ENCODE peak calls at places on chromosomes 16 and 17, in six cellular contexts. One of them, this sample, is unnamed.
A peak's percentile ranks its signal among the peaks of the same experiment; 100 is the strongest.

GRCh38 chr17:47712330-47713023 is 18.5 kb downstream of the TBKBP1 start:
- DNase-seq in mucosa of gallbladder: no peak
- DNase-seq in erythroblast: no peak
- DNase-seq in activated T-helper 2 cell treated with anti-CD3 and anti-CD28 coated beads, Interferon-gamma antibody, Interleukin-2, Interleukin-4, amounts not matched to agents 10 μg/mL and 5 μg/mL and 100 μg/mL, durations not matched to agents 14 hours and 24 hours and 36 hours: no peak
- DNase-seq in NAMALWA: no peak
- DNase-seq in stomach: no peak
- DNase-seq in this sample: no peak

GRCh38 chr16:69286941-69287713 is 24.0 kb upstream of the VPS4A start:
- DNase-seq in activated T-helper 2 cell treated with anti-CD3 and anti-CD28 coated beads, Interferon-gamma antibody, Interleukin-2, Interleukin-4, amounts not matched to agents 10 μg/mL and 5 μg/mL and 100 μg/mL, durations not matched to agents 14 hours and 24 hours and 36 hours: no peak
- DNase-seq in NAMALWA: peak; percentile 82
- DNase-seq in erythroblast: peak; percentile 82
- DNase-seq in stomach: no peak
- DNase-seq in mucosa of gallbladder: peak; percentile 49
- DNase-seq in this sample: no peak

GRCh38 chr16:693364-693763 is 3.2 kb upstream of the WDR24 start:
- DNase-seq in mucosa of gallbladder: no peak
- DNase-seq in NAMALWA: no peak
- DNase-seq in activated T-helper 2 cell treated with anti-CD3 and anti-CD28 coated beads, Interferon-gamma antibody, Interleukin-2, Interleukin-4, amounts not matched to agents 10 μg/mL and 5 μg/mL and 100 μg/mL, durations not matched to agents 14 hours and 24 hours and 36 hours: no peak
- DNase-seq in erythroblast: no peak
- DNase-seq in stomach: no peak
- DNase-seq in this sample: no peak

GRCh38 chr17:81578561-81579225 is 26.5 kb upstream of the FAAP100 start:
- DNase-seq in mucosa of gallbladder: no peak
- DNase-seq in erythroblast: no peak
- DNase-seq in stomach: no peak
- DNase-seq in activated T-helper 2 cell treated with anti-CD3 and anti-CD28 coated beads, Interferon-gamma antibody, Interleukin-2, Interleukin-4, amounts not matched to agents 10 μg/mL and 5 μg/mL and 100 μg/mL, durations not matched to agents 14 hours and 24 hours and 36 hours: no peak
- DNase-seq in NAMALWA: no peak
- DNase-seq in this sample: peak; percentile 11

GRCh38 chr16:56262148-56262878 is 71.0 kb downstream of the GNAO1 start:
- DNase-seq in NAMALWA: no peak
- DNase-seq in stomach: no peak
- DNase-seq in erythroblast: no peak
- DNase-seq in activated T-helper 2 cell treated with anti-CD3 and anti-CD28 coated beads, Interferon-gamma antibody, Interleukin-2, Interleukin-4, amounts not matched to agents 10 μg/mL and 5 μg/mL and 100 μg/mL, durations not matched to agents 14 hours and 24 hours and 36 hours: peak; percentile 16
- DNase-seq in mucosa of gallbladder: peak; percentile 31
- DNase-seq in this sample: no peak

GRCh38 chr17:79090503-79091372 is 16.1 kb downstream of the ENGASE start:
- DNase-seq in activated T-helper 2 cell treated with anti-CD3 and anti-CD28 coated beads, Interferon-gamma antibody, Interleukin-2, Interleukin-4, amounts not matched to agents 10 μg/mL and 5 μg/mL and 100 μg/mL, durations not matched to agents 14 hours and 24 hours and 36 hours: no peak
- DNase-seq in erythroblast: no peak
- DNase-seq in NAMALWA: no peak
- DNase-seq in mucosa of gallbladder: no peak
- DNase-seq in stomach: no peak
- DNase-seq in this sample: no peak

GRCh38 chr17:80339118-80339517 is 75.8 kb upstream of the ENDOV start:
- DNase-seq in NAMALWA: no peak
- DNase-seq in erythroblast: no peak
- DNase-seq in mucosa of gallbladder: peak; percentile 87
- DNase-seq in stomach: no peak
- DNase-seq in activated T-helper 2 cell treated with anti-CD3 and anti-CD28 coated beads, Interferon-gamma antibody, Interleukin-2, Interleukin-4, amounts not matched to agents 10 μg/mL and 5 μg/mL and 100 μg/mL, durations not matched to agents 14 hours and 24 hours and 36 hours: no peak
- DNase-seq in this sample: no peak

GRCh38 chr17:73118876-73119485 is 26.5 kb upstream of the SLC39A11 start:
- DNase-seq in erythroblast: no peak
- DNase-seq in activated T-helper 2 cell treated with anti-CD3 and anti-CD28 coated beads, Interferon-gamma antibody, Interleukin-2, Interleukin-4, amounts not matched to agents 10 μg/mL and 5 μg/mL and 100 μg/mL, durations not matched to agents 14 hours and 24 hours and 36 hours: no peak
- DNase-seq in mucosa of gallbladder: no peak
- DNase-seq in NAMALWA: no peak
- DNase-seq in stomach: no peak
- DNase-seq in this sample: no peak

GRCh38 chr17:27640790-27641189 is 9.8 kb downstream of the LGALS9 start:
- DNase-seq in NAMALWA: no peak
- DNase-seq in mucosa of gallbladder: no peak
- DNase-seq in activated T-helper 2 cell treated with anti-CD3 and anti-CD28 coated beads, Interferon-gamma antibody, Interleukin-2, Interleukin-4, amounts not matched to agents 10 μg/mL and 5 μg/mL and 100 μg/mL, durations not matched to agents 14 hours and 24 hours and 36 hours: no peak
- DNase-seq in erythroblast: no peak
- DNase-seq in stomach: no peak
- DNase-seq in this sample: no peak

GRCh38 chr16:17970816-17971291 is 365.7 kb downstream of the NPIPA8 start:
- DNase-seq in stomach: no peak
- DNase-seq in erythroblast: no peak
- DNase-seq in mucosa of gallbladder: no peak
- DNase-seq in NAMALWA: no peak
- DNase-seq in activated T-helper 2 cell treated with anti-CD3 and anti-CD28 coated beads, Interferon-gamma antibody, Interleukin-2, Interleukin-4, amounts not matched to agents 10 μg/mL and 5 μg/mL and 100 μg/mL, durations not matched to agents 14 hours and 24 hours and 36 hours: no peak
- DNase-seq in this sample: no peak

GRCh38 chr17:76053230-76054111 is 18.8 kb downstream of the SRP68 start:
- DNase-seq in mucosa of gallbladder: peak; percentile 37
- DNase-seq in stomach: no peak
- DNase-seq in NAMALWA: no peak
- DNase-seq in erythroblast: peak; percentile 74
- DNase-seq in activated T-helper 2 cell treated with anti-CD3 and anti-CD28 coated beads, Interferon-gamma antibody, Interleukin-2, Interleukin-4, amounts not matched to agents 10 μg/mL and 5 μg/mL and 100 μg/mL, durations not matched to agents 14 hours and 24 hours and 36 hours: no peak
- DNase-seq in this sample: no peak

GRCh38 chr16:29641561-29641960 is 21.5 kb upstream of the SPN start:
- DNase-seq in activated T-helper 2 cell treated with anti-CD3 and anti-CD28 coated beads, Interferon-gamma antibody, Interleukin-2, Interleukin-4, amounts not matched to agents 10 μg/mL and 5 μg/mL and 100 μg/mL, durations not matched to agents 14 hours and 24 hours and 36 hours: no peak
- DNase-seq in mucosa of gallbladder: no peak
- DNase-seq in stomach: no peak
- DNase-seq in NAMALWA: peak; percentile 67
- DNase-seq in erythroblast: no peak
- DNase-seq in this sample: no peak

GRCh38 chr17:67210915-67211314 is 34.1 kb downstream of the HELZ start:
- DNase-seq in mucosa of gallbladder: no peak
- DNase-seq in NAMALWA: no peak
- DNase-seq in activated T-helper 2 cell treated with anti-CD3 and anti-CD28 coated beads, Interferon-gamma antibody, Interleukin-2, Interleukin-4, amounts not matched to agents 10 μg/mL and 5 μg/mL and 100 μg/mL, durations not matched to agents 14 hours and 24 hours and 36 hours: no peak
- DNase-seq in erythroblast: no peak
- DNase-seq in stomach: no peak
- DNase-seq in this sample: no peak

GRCh38 chr17:47929218-47930000 is 12.0 kb upstream of the PNPO start:
- DNase-seq in erythroblast: no peak
- DNase-seq in activated T-helper 2 cell treated with anti-CD3 and anti-CD28 coated beads, Interferon-gamma antibody, Interleukin-2, Interleukin-4, amounts not matched to agents 10 μg/mL and 5 μg/mL and 100 μg/mL, durations not matched to agents 14 hours and 24 hours and 36 hours: no peak
- DNase-seq in stomach: no peak
- DNase-seq in mucosa of gallbladder: no peak
- DNase-seq in NAMALWA: no peak
- DNase-seq in this sample: no peak

GRCh38 chr17:49917771-49918170 is 51.2 kb upstream of the DLX4 start:
- DNase-seq in NAMALWA: no peak
- DNase-seq in activated T-helper 2 cell treated with anti-CD3 and anti-CD28 coated beads, Interferon-gamma antibody, Interleukin-2, Interleukin-4, amounts not matched to agents 10 μg/mL and 5 μg/mL and 100 μg/mL, durations not matched to agents 14 hours and 24 hours and 36 hours: no peak
- DNase-seq in stomach: no peak
- DNase-seq in erythroblast: no peak
- DNase-seq in mucosa of gallbladder: no peak
- DNase-seq in this sample: no peak

GRCh38 chr16:56643080-56643778 is 4.8 kb downstream of the MT1A start:
- DNase-seq in NAMALWA: no peak
- DNase-seq in activated T-helper 2 cell treated with anti-CD3 and anti-CD28 coated beads, Interferon-gamma antibody, Interleukin-2, Interleukin-4, amounts not matched to agents 10 μg/mL and 5 μg/mL and 100 μg/mL, durations not matched to agents 14 hours and 24 hours and 36 hours: peak; percentile 76
- DNase-seq in mucosa of gallbladder: peak; percentile 69
- DNase-seq in stomach: peak; percentile 89
- DNase-seq in erythroblast: peak; percentile 65
- DNase-seq in this sample: no peak

GRCh38 chr16:77943770-77944169 is 78.6 kb upstream of the CLEC3A start:
- DNase-seq in erythroblast: no peak
- DNase-seq in mucosa of gallbladder: no peak
- DNase-seq in NAMALWA: no peak
- DNase-seq in stomach: no peak
- DNase-seq in activated T-helper 2 cell treated with anti-CD3 and anti-CD28 coated beads, Interferon-gamma antibody, Interleukin-2, Interleukin-4, amounts not matched to agents 10 μg/mL and 5 μg/mL and 100 μg/mL, durations not matched to agents 14 hours and 24 hours and 36 hours: no peak
- DNase-seq in this sample: no peak

GRCh38 chr17:73091770-73092517 is 544 bp downstream of the SLC39A11 start:
- DNase-seq in NAMALWA: peak; percentile 19
- DNase-seq in activated T-helper 2 cell treated with anti-CD3 and anti-CD28 coated beads, Interferon-gamma antibody, Interleukin-2, Interleukin-4, amounts not matched to agents 10 μg/mL and 5 μg/mL and 100 μg/mL, durations not matched to agents 14 hours and 24 hours and 36 hours: no peak
- DNase-seq in stomach: peak; percentile 33
- DNase-seq in mucosa of gallbladder: no peak
- DNase-seq in erythroblast: peak; percentile 39
- DNase-seq in this sample: peak; percentile 3

GRCh38 chr16:70157477-70158260 is 15.9 kb upstream of the CLEC18C start:
- DNase-seq in activated T-helper 2 cell treated with anti-CD3 and anti-CD28 coated beads, Interferon-gamma antibody, Interleukin-2, Interleukin-4, amounts not matched to agents 10 μg/mL and 5 μg/mL and 100 μg/mL, durations not matched to agents 14 hours and 24 hours and 36 hours: no peak
- DNase-seq in NAMALWA: no peak
- DNase-seq in mucosa of gallbladder: no peak
- DNase-seq in stomach: no peak
- DNase-seq in erythroblast: no peak
- DNase-seq in this sample: no peak

GRCh38 chr16:84724619-84725307 is 25.0 kb downstream of the USP10 start:
- DNase-seq in erythroblast: no peak
- DNase-seq in mucosa of gallbladder: no peak
- DNase-seq in NAMALWA: peak; percentile 59
- DNase-seq in stomach: no peak
- DNase-seq in activated T-helper 2 cell treated with anti-CD3 and anti-CD28 coated beads, Interferon-gamma antibody, Interleukin-2, Interleukin-4, amounts not matched to agents 10 μg/mL and 5 μg/mL and 100 μg/mL, durations not matched to agents 14 hours and 24 hours and 36 hours: no peak
- DNase-seq in this sample: no peak

GRCh38 chr17:48587276-48588073 is 2.6 kb downstream of the HOXB3 start:
- DNase-seq in erythroblast: no peak
- DNase-seq in mucosa of gallbladder: no peak
- DNase-seq in activated T-helper 2 cell treated with anti-CD3 and anti-CD28 coated beads, Interferon-gamma antibody, Interleukin-2, Interleukin-4, amounts not matched to agents 10 μg/mL and 5 μg/mL and 100 μg/mL, durations not matched to agents 14 hours and 24 hours and 36 hours: no peak
- DNase-seq in stomach: no peak
- DNase-seq in NAMALWA: no peak
- DNase-seq in this sample: no peak

This sample was measured in activated CD4-positive, alpha-beta T cell treated with anti-CD3 and anti-CD28 coated beads, Interleukin-2, amount 50 U/mL, for 24 hours.